ENCODE peak calls at places on chromosomes 11 and 22, in nine cellular contexts. X is A673, Y is Calu3, F is Peyer's patch, J is cardiac muscle cell, I is breast epithelium, E is MM.1S, U is AG04450, T is GM20000. P is an unnamed sample.

GRCh38 chr11:125519865-125520834 is 24.1 kb upstream of the FEZ1 start:
- DNase-seq in X (no peak), Y (no peak), F (no peak), J (no peak), I (no peak), E (no peak), U (no peak), T (no peak), P (no peak)

GRCh38 chr11:88814076-88814475 is 251.7 kb downstream of the GRM5 start:
- DNase-seq in X (no peak), Y (no peak), F (no peak), J (no peak), I (no peak), E (no peak), U (no peak), T (peak; percentile 7), P (no peak)

GRCh38 chr11:133992121-133992520 is 35.4 kb upstream of the IGSF9B start:
- DNase-seq in X (no peak), Y (no peak), F (no peak), J (no peak), I (no peak), E (no peak), U (no peak), T (no peak), P (no peak)

GRCh38 chr11:116384407-116384806 is 388.4 kb downstream of the BUD13 start:
- DNase-seq in X (no peak), Y (no peak), F (no peak), J (no peak), I (no peak), E (no peak), U (no peak), T (no peak), P (no peak)

GRCh38 chr11:114162719-114163123 is 103.2 kb downstream of the ZBTB16 start:
- DNase-seq in X (peak; percentile 94), Y (peak; percentile 13), F (peak; percentile 92), J (peak; percentile 100), I (peak; percentile 93), E (no peak), U (peak; percentile 88), T (no peak), P (peak; percentile 97)

GRCh38 chr11:121652982-121653381 is 200.2 kb upstream of the SORL1-AS1 start:
- DNase-seq in X (peak; percentile 81), Y (no peak), F (no peak), J (peak; percentile 60), I (no peak), E (no peak), U (no peak), T (no peak), P (no peak)

GRCh38 chr11:119890466-119890865 is 161.5 kb upstream of the NECTIN1 start:
- DNase-seq in X (no peak), Y (no peak), F (no peak), J (no peak), I (no peak), E (no peak), U (no peak), T (no peak), P (no peak)

GRCh38 chr11:359181-359714 is 10.1 kb upstream of the B4GALNT4 start:
- DNase-seq in X (no peak), Y (no peak), F (no peak), J (no peak), I (peak; percentile 42), E (no peak), U (no peak), T (no peak), P (no peak)

GRCh38 chr11:131640320-131640719 is 269.9 kb downstream of the NTM start:
- DNase-seq in X (no peak), Y (no peak), F (no peak), J (no peak), I (no peak), E (no peak), U (no peak), T (no peak), P (no peak)

GRCh38 chr11:26276798-26277424 is 55.0 kb upstream of the ANO3 start:
- DNase-seq in X (peak; percentile 60), Y (peak; percentile 63), F (peak; percentile 82), J (peak; percentile 79), I (no peak), E (peak; percentile 81), U (peak; percentile 20), T (peak; percentile 25), P (no peak)

GRCh38 chr11:10390375-10390774 is 64.7 kb upstream of the AMPD3 start:
- DNase-seq in X (no peak), Y (no peak), F (no peak), J (no peak), I (no peak), E (no peak), U (no peak), T (no peak), P (no peak)

GRCh38 chr11:44885919-44886318 is 64.8 kb downstream of the TP53I11 start:
- DNase-seq in X (no peak), Y (no peak), F (no peak), J (no peak), I (no peak), E (no peak), U (no peak), T (no peak), P (no peak)

GRCh38 chr11:11171285-11171684 is 181.8 kb downstream of the CSNK2A3 start:
- DNase-seq in X (no peak), Y (no peak), F (no peak), J (peak; percentile 10), I (no peak), E (no peak), U (no peak), T (no peak), P (no peak)

DNA sequence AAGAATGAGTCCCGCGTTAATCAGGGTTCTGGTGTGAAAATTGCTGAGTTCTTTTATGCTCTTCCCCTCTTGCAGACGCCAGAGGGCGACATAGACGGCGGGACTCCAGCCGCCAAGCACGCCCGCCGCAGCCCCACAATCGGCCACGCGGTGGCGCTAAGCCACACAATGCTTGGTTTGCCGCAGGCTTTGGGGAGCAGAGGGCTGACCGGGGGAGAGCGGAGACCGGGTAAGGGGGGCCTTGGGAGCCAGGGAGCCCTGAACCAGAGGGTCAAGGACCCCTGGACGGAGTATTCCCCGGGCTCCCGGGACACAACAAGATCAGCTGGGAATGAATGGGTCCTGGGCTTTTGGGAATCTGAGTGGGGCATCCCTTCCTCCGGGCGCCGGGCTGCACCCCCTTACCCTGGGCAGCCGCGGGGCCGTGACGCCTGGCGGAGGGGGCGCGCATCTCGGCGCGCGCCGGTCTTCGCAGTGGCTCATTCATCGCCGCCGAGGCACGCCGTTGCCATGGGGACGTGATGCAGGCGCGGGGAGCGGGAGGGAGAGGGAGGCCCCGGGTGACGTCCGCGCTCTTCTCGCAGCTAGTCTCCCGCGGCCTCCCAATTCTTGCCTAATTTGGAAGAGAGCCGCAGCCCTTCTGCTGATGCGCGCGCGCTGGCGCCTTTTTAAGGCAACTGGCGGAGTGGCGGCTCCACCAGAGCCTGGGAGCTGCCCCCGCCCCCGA is 12.2 kb upstream of the NPAS4 start:
- DNase-seq in X (peak; percentile 97), Y (peak; percentile 93), F (peak; percentile 95), J (peak; percentile 96), I (peak; percentile 80), E (peak; percentile 83), U (peak; percentile 84), T (peak; percentile 98), P (no peak)
- TF ChIP-seq CTCF in X (peak; percentile 100), Y (peak; percentile 99), F (peak; percentile 100), J (peak; percentile 100), I (peak; percentile 100), E (peak; percentile 100), U (peak; percentile 100), T (peak; percentile 99), P (peak; percentile 100)

GRCh38 chr22:46738961-46739870 is 1.2 kb upstream of the CERK start:
- DNase-seq in X (peak; percentile 49), Y (peak; percentile 88), F (peak; percentile 91), J (peak; percentile 51), I (no peak), E (peak; percentile 92), U (no peak), T (no peak), P (peak; percentile 35)
- TF ChIP-seq CTCF in X (peak; percentile 45), Y (peak; percentile 31), F (peak; percentile 52), J (no peak), I (no peak), E (peak; percentile 68), U (peak; percentile 20), T (no peak), P (peak; percentile 62)

DNA sequence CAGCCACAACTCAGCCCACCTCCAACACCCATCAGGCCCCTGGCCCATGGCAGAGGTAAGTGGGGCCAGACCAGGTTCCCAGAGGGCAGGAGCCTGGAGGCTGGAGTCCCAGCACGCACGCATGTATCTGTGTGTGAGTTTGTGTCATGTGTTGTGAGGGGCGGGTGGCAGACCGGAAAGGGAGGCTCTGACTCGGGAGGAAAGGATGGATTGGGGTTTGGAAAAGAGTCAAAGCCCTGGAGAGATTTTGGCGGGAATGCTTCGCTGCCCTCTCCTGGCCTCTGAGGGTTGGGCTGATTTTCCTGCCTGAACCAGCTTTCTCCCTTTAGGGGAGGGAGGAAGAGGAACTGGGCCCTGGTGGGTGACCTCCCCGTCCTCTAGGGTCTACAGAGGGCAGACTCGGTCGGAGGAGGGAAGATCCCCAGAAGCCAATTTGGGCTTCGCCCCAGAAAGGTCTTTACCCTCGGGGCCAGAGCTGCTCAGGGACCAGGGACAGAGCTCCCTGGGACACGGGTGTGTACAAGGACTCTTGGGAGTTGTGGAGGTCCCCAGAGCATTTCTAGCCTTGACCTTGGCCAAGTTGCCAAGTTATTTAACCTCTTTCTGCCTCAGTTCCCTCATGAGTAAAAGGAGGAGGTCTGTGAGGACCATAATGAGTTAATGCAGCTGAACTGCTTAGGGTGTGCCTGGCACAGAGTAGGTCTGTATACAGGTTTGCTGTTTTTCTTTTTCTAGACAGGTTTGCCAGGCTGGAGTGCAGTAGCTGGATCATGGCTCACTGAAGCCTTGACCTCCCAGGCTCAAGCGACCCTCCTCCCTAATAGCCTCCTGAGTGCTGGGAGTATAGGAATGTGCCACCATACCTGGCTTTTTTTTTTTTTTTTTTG is 6.9 kb downstream of the C11orf68 start:
- DNase-seq in X (peak; percentile 90), Y (peak; percentile 49), F (no peak), J (peak; percentile 82), I (no peak), E (no peak), U (no peak), T (no peak), P (no peak)
- TF ChIP-seq CTCF in X (peak; percentile 63), Y (no peak), F (peak; percentile 24), J (peak; percentile 34), I (peak; percentile 25), E (peak; percentile 49), U (peak; percentile 17), T (no peak), P (peak; percentile 32)

DNA sequence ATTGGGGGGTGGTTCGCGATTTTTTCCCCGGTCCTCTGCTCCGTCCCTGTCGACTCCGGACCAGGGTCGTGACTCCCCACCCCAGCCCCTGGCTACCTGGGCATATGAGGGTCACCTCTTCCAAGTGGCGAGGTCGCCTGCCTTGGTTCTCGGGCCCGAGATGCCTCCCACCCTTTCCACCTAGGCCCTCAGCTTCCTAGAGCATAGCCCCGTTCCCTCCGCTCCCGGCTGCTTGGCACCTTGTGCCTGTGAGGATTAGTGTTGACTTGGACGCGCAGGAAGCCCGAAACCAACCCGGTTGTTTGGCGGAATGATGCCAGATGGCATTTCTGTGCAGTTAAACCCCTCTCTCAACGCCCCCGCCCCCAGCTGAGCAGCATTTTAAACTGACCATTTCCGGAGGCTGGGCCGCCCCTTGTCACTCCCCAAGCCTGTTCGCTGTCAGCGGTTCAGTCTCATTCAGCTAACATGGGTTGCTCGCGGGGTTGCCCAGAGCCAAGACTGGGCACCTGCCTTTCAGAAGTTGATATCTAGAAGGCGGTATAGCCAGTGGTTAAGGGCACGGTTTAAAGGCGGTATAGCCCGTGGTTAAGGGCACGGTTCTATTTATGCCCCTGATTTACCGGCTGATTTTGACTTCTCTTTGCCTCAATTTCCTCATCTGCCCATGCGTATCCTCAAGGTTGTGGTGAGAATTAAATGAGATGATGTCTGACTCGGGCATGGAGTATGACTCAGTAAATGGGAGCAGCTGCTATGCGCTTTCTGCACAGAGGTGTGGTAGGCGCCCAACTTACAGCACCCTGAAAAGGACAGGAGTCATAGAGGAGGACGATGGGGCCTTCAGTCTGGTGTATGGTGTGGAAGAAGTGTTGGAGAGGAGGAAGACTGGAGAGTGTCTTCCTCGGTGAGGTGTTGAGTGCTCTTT is 639 bp downstream of the INCENP start:
- DNase-seq in X (peak; percentile 35), Y (peak; percentile 59), F (peak; percentile 58), J (peak; percentile 36), I (no peak), E (peak; percentile 53), U (no peak), T (peak; percentile 76), P (no peak)
- TF ChIP-seq CTCF in X (no peak), Y (no peak), F (no peak), J (no peak), I (no peak), E (no peak), U (no peak), T (no peak), P (no peak)

P was measured in epithelial cell of proximal tubule.